ENCODE peak calls at places on chromosomes 3 and 15, in ten cellular contexts. F is left lung, X is body of pancreas, G is esophagus muscularis mucosa, Z is colonic mucosa, P is fibroblast of lung, O is ascending aorta, J is neural progenitor cell, T is endothelial cell of umbilical vein, B is pancreas. L is an unnamed sample.

GRCh38 chr15:71515375-71516186 is 294.8 kb upstream of the NR2E3 start:
- DNase-seq in F (no peak), X (peak; percentile 28), G (no peak), Z (no peak), P (peak; percentile 38), O (no peak), J (no peak), T (no peak), B (no peak), L (no peak)

GRCh38 chr3:117495620-117496019 is 786.0 kb downstream of the TUSC7 start:
- DNase-seq in F (no peak), X (no peak), G (no peak), Z (no peak), P (peak; percentile 18), O (no peak), J (no peak), T (no peak), B (no peak), L (no peak)

GRCh38 chr3:87236093-87236492 is 9.0 kb downstream of the CHMP2B start:
- DNase-seq in F (no peak), X (no peak), G (no peak), Z (no peak), P (peak; percentile 11), O (no peak), J (no peak), T (no peak), B (no peak), L (no peak)

GRCh38 chr3:131303848-131304247 is 77.7 kb upstream of the NUDT16 start:
- DNase-seq in F (no peak), X (no peak), G (no peak), Z (no peak), P (peak; percentile 20), O (no peak), J (no peak), T (no peak), B (no peak), L (peak; percentile 18)

GRCh38 chr3:136465296-136465695 is 215.2 kb downstream of the PCCB start:
- DNase-seq in F (no peak), X (no peak), G (no peak), Z (no peak), P (peak; percentile 18), O (no peak), J (no peak), T (no peak), B (no peak), L (no peak)

GRCh38 chr3:107710851-107711250 is 188.1 kb downstream of the BBX start:
- DNase-seq in F (no peak), X (peak; percentile 75), G (no peak), Z (no peak), P (peak; percentile 65), O (no peak), J (no peak), T (peak; percentile 81), B (peak; percentile 27), L (peak; percentile 32)

GRCh38 chr15:62147149-62148013 is 17.7 kb downstream of the C2CD4B start:
- DNase-seq in F (no peak), X (peak; percentile 90), G (peak; percentile 86), Z (no peak), P (no peak), O (no peak), J (no peak), T (no peak), B (peak; percentile 90), L (no peak)

GRCh38 chr3:53978386-53978785 is 86.7 kb upstream of the SELENOK start:
- DNase-seq in F (no peak), X (no peak), G (no peak), Z (no peak), P (no peak), O (no peak), J (peak; percentile 48), T (no peak), B (no peak), L (no peak)

GRCh38 chr3:30607032-30607833 is 832 bp downstream of the TGFBR2 start:
- DNase-seq in F (peak; percentile 95), X (peak; percentile 68), G (peak; percentile 95), Z (peak; percentile 84), P (peak; percentile 58), O (peak; percentile 86), J (peak; percentile 58), T (peak; percentile 80), B (peak; percentile 60), L (peak; percentile 50)

GRCh38 chr15:80563372-80563997 is 131.6 kb upstream of the ABHD17C start:
- DNase-seq in F (no peak), X (no peak), G (no peak), Z (no peak), P (no peak), O (no peak), J (no peak), T (no peak), B (no peak), L (no peak)

GRCh38 chr3:78204977-78205376 is 1165.1 kb downstream of the ROBO2 start:
- DNase-seq in F (no peak), X (no peak), G (no peak), Z (no peak), P (peak; percentile 85), O (no peak), J (peak; percentile 44), T (peak; percentile 65), B (no peak), L (no peak)
- TF ChIP-seq CTCF in F (no peak), X (no peak), G (no peak), Z (no peak), P (peak; percentile 19), O (no peak), J (peak; percentile 48), T (peak; percentile 37), B (no peak), L (no peak)

DNA sequence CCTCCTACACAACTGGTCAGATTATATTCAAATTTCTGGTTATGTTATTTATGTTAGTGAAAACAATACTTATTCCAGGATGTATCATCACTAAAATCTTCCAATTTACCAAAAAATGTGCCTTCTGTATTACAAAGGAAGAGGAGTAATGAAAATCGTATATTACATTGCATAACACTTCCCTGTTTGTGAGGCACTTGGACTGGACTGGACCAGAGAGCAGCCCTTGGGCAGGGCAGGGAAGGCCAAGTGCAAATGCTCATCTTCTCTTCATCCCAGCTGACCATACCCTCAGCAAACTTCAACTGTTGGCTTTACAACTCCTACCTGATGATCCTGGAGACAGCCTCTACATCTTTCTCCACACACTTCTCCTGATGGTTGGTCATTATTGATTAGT is 285.7 kb upstream of the MME start:
- DNase-seq in F (no peak), X (no peak), G (no peak), Z (no peak), P (no peak), O (no peak), J (no peak), T (no peak), B (no peak), L (peak; percentile 6)
- H3K27ac ChIP-seq in F (peak overlapping the region; percentile 64), X (no peak overlapping the region), G (peak overlapping the region; percentile 22), Z (no peak overlapping the region), P (no peak overlapping the region), O (no peak overlapping the region), J (no peak overlapping the region), T (no peak overlapping the region), B (no peak overlapping the region), L (no peak overlapping the region)

GRCh38 chr15:25179673-25180511 is 225.1 kb downstream of the SNRPN start:
- DNase-seq in F (peak; percentile 53), X (peak; percentile 10), G (peak; percentile 79), Z (no peak), P (no peak), O (peak; percentile 46), J (no peak), T (no peak), B (no peak), L (no peak)

GRCh38 chr15:25177955-25178801 is 223.4 kb downstream of the SNRPN start:
- DNase-seq in F (peak; percentile 42), X (peak; percentile 4), G (peak; percentile 91), Z (peak; percentile 7), P (no peak), O (peak; percentile 55), J (no peak), T (no peak), B (no peak), L (no peak)

GRCh38 chr15:25180606-25181289 is 226.0 kb downstream of the SNRPN start:
- DNase-seq in F (peak; percentile 33), X (peak; percentile 1), G (peak; percentile 79), Z (no peak), P (no peak), O (no peak), J (no peak), T (no peak), B (no peak), L (no peak)

GRCh38 chr15:25176991-25177954 is 222.5 kb downstream of the SNRPN start:
- DNase-seq in F (peak; percentile 56), X (peak; percentile 9), G (no peak), Z (peak; percentile 9), P (no peak), O (peak; percentile 56), J (no peak), T (no peak), B (no peak), L (no peak)

GRCh38 chr15:25178835-25179672 is 224.3 kb downstream of the SNRPN start:
- DNase-seq in F (peak; percentile 20), X (peak; percentile 4), G (peak; percentile 78), Z (no peak), P (no peak), O (peak; percentile 37), J (no peak), T (no peak), B (peak; percentile 1), L (no peak)
- H3K9me3 ChIP-seq in F (no peaks in the 10 kb centered on the region), X (peaks cover 5% of the 10 kb centered on the region), G (peaks cover 8% of the 10 kb centered on the region), Z (no peaks in the 10 kb centered on the region), P (no peaks in the 10 kb centered on the region), O (peaks cover 10% of the 10 kb centered on the region), J (no peaks in the 10 kb centered on the region), T (peaks cover 12% of the 10 kb centered on the region), B (no peaks in the 10 kb centered on the region), L (peaks cover 16% of the 10 kb centered on the region)

GRCh38 chr3:55002416-55002930 is 74.6 kb upstream of the LRTM1 start:
- DNase-seq in F (no peak), X (no peak), G (no peak), Z (no peak), P (no peak), O (no peak), J (no peak), T (no peak), B (no peak), L (no peak)

GRCh38 chr3:55000946-55001345 is 73.1 kb upstream of the LRTM1 start:
- DNase-seq in F (no peak), X (no peak), G (no peak), Z (no peak), P (peak; percentile 34), O (no peak), J (no peak), T (no peak), B (no peak), L (no peak)

GRCh38 chr3:55000546-55000945 is 72.7 kb upstream of the LRTM1 start:
- DNase-seq in F (no peak), X (peak; percentile 31), G (no peak), Z (no peak), P (peak; percentile 97), O (no peak), J (no peak), T (no peak), B (no peak), L (peak; percentile 35)

GRCh38 chr3:54999801-55000200 is 71.9 kb upstream of the LRTM1 start:
- DNase-seq in F (no peak), X (no peak), G (peak; percentile 83), Z (no peak), P (peak; percentile 63), O (no peak), J (no peak), T (no peak), B (no peak), L (no peak)

GRCh38 chr3:54999159-54999558 is 71.3 kb upstream of the LRTM1 start:
- DNase-seq in F (no peak), X (no peak), G (peak; percentile 66), Z (no peak), P (peak; percentile 96), O (no peak), J (peak; percentile 61), T (no peak), B (no peak), L (peak; percentile 45)
- TF ChIP-seq CTCF in F (no peak), X (no peak), G (no peak), Z (no peak), P (peak; percentile 31), O (no peak), J (peak; percentile 51), T (no peak), B (no peak), L (peak; percentile 10)